ENCODE peak calls at places on chromosomes 16 and 17, in nine cellular contexts. J is GM12865; N is choroid plexus epithelial cell; D is mucosa of descending colon; M is GM23338; F is CD4-positive, alpha-beta T cell; X is fibroblast of lung; G is HFF-Myc; B is tibial nerve. H is an unnamed sample.

GRCh38 chr17:10224592-10225195 is 26.3 kb upstream of the GAS7 start:
- DNase-seq in J (no peak), N (no peak), D (no peak), M (no peak), F (no peak), X (no peak), G (no peak), B (no peak), H (no peak)

GRCh38 chr17:42198897-42199296 is 4.6 kb upstream of the GHDC start:
- DNase-seq in J (no peak), N (no peak), D (peak), M (no peak), F (no peak), X (no peak), G (no peak), B (no peak), H (no peak)

GRCh38 chr16:15682105-15682570 is 32.1 kb downstream of the NDE1 start:
- DNase-seq in J (peak), N (peak), D (peak), M (peak), F (no peak), X (peak), G (peak), B (no peak), H (no peak)

GRCh38 chr17:73833779-73834613 is 189.8 kb upstream of the SDK2 start:
- DNase-seq in J (no peak), N (no peak), D (no peak), M (no peak), F (no peak), X (no peak), G (no peak), B (no peak), H (no peak)

GRCh38 chr17:80716986-80717385 is 172.3 kb downstream of the RPTOR start:
- DNase-seq in J (no peak), N (no peak), D (no peak), M (no peak), F (no peak), X (no peak), G (peak), B (no peak), H (no peak)

GRCh38 chr16:26795184-26795583 is 271.5 kb upstream of the C16orf82 start:
- DNase-seq in J (peak), N (peak), D (no peak), M (peak), F (no peak), X (no peak), G (no peak), B (no peak), H (no peak)

GRCh38 chr16:77760800-77761199 is 27.6 kb upstream of the VAT1L start:
- DNase-seq in J (no peak), N (peak), D (no peak), M (no peak), F (no peak), X (no peak), G (no peak), B (no peak), H (no peak)

GRCh38 chr16:46789075-46789474 is 40.9 kb upstream of the MYLK3 start:
- DNase-seq in J (no peak), N (no peak), D (no peak), M (no peak), F (no peak), X (no peak), G (no peak), B (no peak), H (no peak)

GRCh38 chr16:53518550-53519416 is 15.8 kb upstream of the AKTIP start:
- DNase-seq in J (peak), N (peak), D (peak), M (no peak), F (peak), X (no peak), G (peak), B (no peak), H (no peak)

GRCh38 chr17:21275579-21276339 is 8.8 kb upstream of the MAP2K3 start:
- DNase-seq in J (peak), N (peak), D (peak), M (peak), F (peak), X (peak), G (no peak), B (peak), H (peak)

GRCh38 chr17:49327835-49328784 is 33.9 kb downstream of the ZNF652 start:
- DNase-seq in J (peak), N (no peak), D (no peak), M (no peak), F (no peak), X (no peak), G (no peak), B (no peak), H (no peak)

GRCh38 chr17:33166472-33166871 is 126.6 kb downstream of the ASIC2 start:
- DNase-seq in J (no peak), N (no peak), D (no peak), M (peak), F (no peak), X (no peak), G (no peak), B (no peak), H (no peak)

GRCh38 chr17:46002311-46002972 is 3.4 kb downstream of the STH start:
- DNase-seq in J (peak), N (peak), D (peak), M (peak), F (peak), X (peak), G (peak), B (peak), H (peak)

GRCh38 chr17:63927464-63928171 is 4.5 kb downstream of the CD79B start:
- DNase-seq in J (peak), N (no peak), D (no peak), M (no peak), F (no peak), X (no peak), G (no peak), B (no peak), H (no peak)

GRCh38 chr16:69244336-69244735 is 57.4 kb downstream of the SNTB2 start:
- DNase-seq in J (no peak), N (no peak), D (no peak), M (no peak), F (no peak), X (no peak), G (no peak), B (no peak), H (no peak)

GRCh38 chr17:1201132-1201702 is 21.4 kb upstream of the ABR start:
- DNase-seq in J (peak), N (no peak), D (no peak), M (no peak), F (peak), X (no peak), G (no peak), B (no peak), H (no peak)

GRCh38 chr16:60123387-60124023 is 1389.4 kb upstream of the GOT2 start:
- DNase-seq in J (peak), N (no peak), D (no peak), M (no peak), F (no peak), X (no peak), G (no peak), B (no peak), H (no peak)

GRCh38 chr17:19002191-19002590 is 2.4 kb downstream of the FAM83G start:
- DNase-seq in J (no peak), N (no peak), D (no peak), M (no peak), F (no peak), X (no peak), G (no peak), B (no peak), H (no peak)

GRCh38 chr17:41728056-41728455 is 6.4 kb downstream of the HAP1 start:
- DNase-seq in J (no peak), N (no peak), D (no peak), M (no peak), F (no peak), X (no peak), G (no peak), B (no peak), H (no peak)

DNA sequence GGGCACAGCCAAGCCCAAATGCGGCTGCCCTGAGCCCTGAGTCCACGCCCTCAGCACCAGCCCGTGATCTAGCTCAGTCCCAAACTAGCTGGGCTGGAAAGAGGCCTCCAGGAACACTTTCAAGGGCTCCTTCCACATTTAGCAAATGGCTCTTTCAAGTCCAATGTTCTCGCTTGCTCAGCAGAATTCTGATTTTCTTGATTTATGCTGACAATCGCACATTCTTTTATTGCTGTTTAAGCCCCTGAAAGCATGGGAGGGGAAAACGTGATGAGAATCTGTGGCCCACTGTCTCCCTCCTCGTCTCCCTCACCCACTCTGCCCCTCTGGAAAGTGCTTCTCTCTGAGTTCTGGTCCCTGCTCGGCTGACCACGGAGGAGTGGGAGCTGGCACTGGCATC is 293.8 kb downstream of the FOXL1 start:
- DNase-seq in J (no peak), N (no peak), D (no peak), M (no peak), F (no peak), X (no peak), G (no peak), B (no peak), H (no peak)
- TF ChIP-seq CTCF in J (no peak), N (no peak), D (no peak), M (no peak), F (no peak), X (no peak), G (no peak), B (no peak), H (no peak)

GRCh38 chr17:2412561-2413021 is 11.7 kb upstream of the MNT start:
- DNase-seq in J (no peak), N (peak), D (no peak), M (peak), F (no peak), X (peak), G (no peak), B (no peak), H (no peak)
- TF ChIP-seq CTCF in J (no peak), N (peak), D (no peak), M (peak), F (no peak), X (no peak), G (no peak), B (no peak), H (no peak)

DNA sequence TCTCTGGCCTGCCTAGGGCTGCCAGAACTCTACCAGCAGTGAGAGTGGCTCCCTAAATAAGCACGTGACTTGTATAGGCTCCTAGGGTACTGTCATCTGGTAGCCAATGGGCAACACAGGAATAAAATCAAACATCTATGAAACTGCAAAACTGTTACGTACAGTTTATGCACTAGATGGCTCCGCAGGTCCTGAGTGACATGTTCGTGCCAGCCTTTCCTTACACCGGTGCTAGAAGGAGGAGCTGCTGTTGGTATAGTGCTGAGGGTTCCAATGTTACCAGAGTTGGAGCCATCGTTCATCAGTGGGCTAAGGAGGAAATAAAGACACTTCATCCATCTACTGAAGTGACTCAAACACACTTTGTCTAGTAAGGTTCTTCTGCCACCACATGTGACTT is 63.2 kb upstream of the TRAP1 start:
- DNase-seq in J (peak), N (peak), D (no peak), M (no peak), F (no peak), X (peak), G (no peak), B (no peak), H (no peak)
- TF ChIP-seq CTCF in J (no peak), N (peak), D (no peak), M (no peak), F (no peak), X (no peak), G (no peak), B (no peak), H (no peak)

GRCh38 chr16:10080031-10080772 is 102.0 kb downstream of the GRIN2A start:
- DNase-seq in J (no peak), N (peak), D (peak), M (no peak), F (no peak), X (no peak), G (no peak), B (no peak), H (no peak)

GRCh38 chr16:10076037-10076436 is 106.2 kb downstream of the GRIN2A start:
- DNase-seq in J (no peak), N (no peak), D (no peak), M (no peak), F (no peak), X (no peak), G (no peak), B (no peak), H (no peak)

GRCh38 chr16:10077861-10078260 is 104.4 kb downstream of the GRIN2A start:
- DNase-seq in J (no peak), N (no peak), D (no peak), M (no peak), F (no peak), X (no peak), G (no peak), B (no peak), H (no peak)

GRCh38 chr16:10081201-10081940 is 100.9 kb downstream of the GRIN2A start:
- DNase-seq in J (no peak), N (no peak), D (no peak), M (no peak), F (no peak), X (no peak), G (no peak), B (no peak), H (no peak)

GRCh38 chr16:10078541-10078949 is 103.7 kb downstream of the GRIN2A start:
- DNase-seq in J (no peak), N (no peak), D (no peak), M (peak), F (no peak), X (no peak), G (no peak), B (no peak), H (no peak)
- TF ChIP-seq CTCF in J (no peak), N (no peak), D (no peak), M (peak), F (no peak), X (no peak), G (no peak), B (no peak), H (no peak)

GRCh38 chr16:57522960-57523359 is 13.4 kb downstream of the CCDC102A start:
- DNase-seq in J (peak), N (no peak), D (no peak), M (no peak), F (no peak), X (no peak), G (no peak), B (no peak), H (no peak)

GRCh38 chr16:57517397-57518367 is 18.7 kb downstream of the CCDC102A start:
- DNase-seq in J (no peak), N (no peak), D (no peak), M (no peak), F (no peak), X (no peak), G (no peak), B (no peak), H (no peak)

GRCh38 chr16:57518922-57519321 is 17.4 kb downstream of the CCDC102A start:
- DNase-seq in J (no peak), N (no peak), D (no peak), M (no peak), F (no peak), X (no peak), G (no peak), B (no peak), H (no peak)

GRCh38 chr16:57518520-57518919 is 17.9 kb downstream of the CCDC102A start:
- DNase-seq in J (no peak), N (no peak), D (no peak), M (peak), F (no peak), X (no peak), G (no peak), B (no peak), H (no peak)

DNA sequence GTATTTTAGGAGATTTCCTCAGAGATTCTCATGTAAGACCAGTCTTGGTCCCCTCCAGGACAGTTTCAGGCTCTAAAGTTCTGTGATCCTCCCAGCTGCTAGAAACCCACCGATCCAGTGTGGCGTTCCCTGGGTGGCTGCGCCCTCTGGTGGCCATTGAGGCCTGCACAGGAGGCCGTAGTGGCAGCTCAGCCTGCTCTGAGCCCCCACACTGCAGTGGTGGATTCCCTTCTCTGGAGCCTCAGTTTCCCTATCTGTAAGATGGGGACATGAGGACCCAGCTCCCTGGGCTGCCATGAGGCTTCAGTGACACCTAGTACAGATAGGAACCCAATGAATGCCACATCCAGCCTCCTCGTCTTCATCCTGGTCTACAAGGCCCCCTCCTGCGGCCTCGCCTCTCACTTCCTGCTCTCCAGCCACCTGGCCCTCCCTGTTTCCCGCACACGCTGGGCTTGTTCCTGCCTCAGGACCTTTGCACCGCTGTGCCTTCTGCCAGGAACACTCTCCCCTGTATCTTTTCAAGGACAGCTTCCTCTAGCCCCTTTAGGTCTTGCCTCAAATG is 16.5 kb downstream of the CCDC102A start:
- DNase-seq in J (peak), N (peak), D (peak), M (peak), F (peak), X (peak), G (no peak), B (peak), H (peak)
- TF ChIP-seq CTCF in J (peak), N (peak), D (peak), M (peak), F (peak), X (peak), G (peak), B (peak), H (peak)

DNA sequence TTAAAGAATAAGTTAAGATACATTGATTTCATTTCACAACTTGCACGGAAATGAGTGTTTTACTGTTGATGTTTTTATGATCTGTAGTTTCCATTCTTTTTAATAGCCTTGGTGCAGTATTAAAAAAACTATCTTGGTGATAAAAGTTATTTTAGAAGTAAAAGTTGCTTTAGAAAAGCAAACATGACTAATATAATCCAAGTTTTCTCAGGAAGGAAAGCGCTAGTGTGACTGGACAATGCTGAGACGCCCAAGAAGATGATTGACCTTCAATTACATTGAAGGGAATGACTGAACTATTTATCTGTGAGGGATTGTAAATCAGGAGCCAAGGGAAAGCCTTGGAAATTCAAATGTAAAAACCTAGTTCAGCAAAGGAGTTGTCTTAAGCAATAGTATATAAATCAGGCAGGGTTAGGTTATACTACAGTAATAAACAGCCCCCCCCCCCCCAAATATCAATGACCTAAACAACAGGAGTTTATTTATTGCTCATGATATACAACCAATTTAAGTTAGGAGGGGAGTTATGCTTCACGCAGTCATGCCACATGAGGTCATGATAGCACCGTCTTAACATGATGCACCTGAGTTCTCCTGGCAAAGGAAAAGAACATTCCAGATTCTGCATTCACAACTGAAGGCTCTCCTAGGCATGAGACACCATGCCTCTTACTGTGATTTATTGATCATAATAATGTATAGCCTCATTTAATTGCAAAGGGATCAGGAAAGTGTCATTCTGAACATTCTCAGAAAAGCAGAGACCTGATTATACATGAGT is 443.8 kb downstream of the CDH13 start:
- DNase-seq in J (no peak), N (no peak), D (no peak), M (no peak), F (no peak), X (no peak), G (no peak), B (no peak), H (no peak)
- TF ChIP-seq CTCF in J (no peak), N (no peak), D (no peak), M (no peak), F (no peak), X (no peak), G (no peak), B (no peak), H (no peak)